ENCODE peak calls at places on chromosome 1, in eight cellular contexts. V is breast epithelium; D is activated CD8-positive, alpha-beta memory T cell treated with anti-CD3 and anti-CD28 coated beads, Interleukin-2, amount 50 U/mL, for 48 hours; Y is activated CD4-positive, alpha-beta T cell treated with anti-CD3 and anti-CD28 coated beads, Interleukin-2, amount 50 U/mL, for 4 hours; Z is psoas muscle; S is stimulated activated CD4-positive, alpha-beta T cell treated with anti-CD3 and anti-CD28 coated beads, Interleukin-15, amount 100 ng/mL, for 24 hours; K is HAP-1; P is T-helper 2 cell. R is an unnamed sample.

GRCh38 chr1:172952541-172952940 is 98.2 kb downstream of the TNFSF18 start:
- DNase-seq in S (no peak), Y (no peak), P (no peak), V (no peak), K (no peak), Z (no peak), D (no peak), R (no peak)

GRCh38 chr1:22471078-22471477 is 19.4 kb downstream of the ZBTB40 start:
- DNase-seq in Y (no peak), Z (peak; percentile 60), S (no peak), K (no peak), D (no peak), P (no peak), V (no peak), R (peak; percentile 71)

GRCh38 chr1:156533568-156534220 is 33.1 kb upstream of the MEF2D start:
- DNase-seq in K (no peak), Y (no peak), V (no peak), Z (no peak), D (no peak), S (no peak), P (no peak), R (peak; percentile 35)

GRCh38 chr1:78176448-78176847 is 130.7 kb downstream of the GIPC2 start:
- DNase-seq in D (no peak), S (no peak), V (no peak), K (peak; percentile 8), Z (no peak), Y (no peak), P (no peak), R (no peak)

GRCh38 chr1:25875154-25875855 is at the start of gene PAQR7:
- DNase-seq in P (peak; percentile 68), D (peak; percentile 82), V (peak; percentile 67), Y (peak; percentile 28), K (peak; percentile 82), Z (peak; percentile 83), S (peak; percentile 80), R (peak; percentile 83)

GRCh38 chr1:24903955-24904730 is 25.9 kb downstream of the RUNX3 start:
- DNase-seq in Z (no peak), S (peak; percentile 7), Y (no peak), P (no peak), V (peak; percentile 46), K (peak; percentile 5), D (peak; percentile 52), R (peak; percentile 45)

GRCh38 chr1:167263784-167264464 is 43.2 kb downstream of the POU2F1 start:
- DNase-seq in Y (no peak), S (no peak), D (no peak), K (no peak), V (no peak), P (no peak), Z (no peak), R (no peak)

GRCh38 chr1:35927472-35927871 is 3.4 kb upstream of the AGO3 start:
- DNase-seq in Y (no peak), Z (no peak), D (no peak), P (no peak), K (no peak), S (no peak), V (no peak), R (no peak)

GRCh38 chr1:230827081-230827681 is 41.1 kb downstream of the C1orf198 start:
- DNase-seq in P (no peak), K (no peak), D (no peak), Y (no peak), S (no peak), V (no peak), Z (no peak), R (peak; percentile 82)

R was measured in sciatic nerve.